ENCODE peak calls at places on chromosomes 2 and 18, in five cellular contexts. T is DND-41, M is COLO829, W is colonic mucosa, K is T-cell. Z is an unnamed sample.

GRCh38 chr2:18171191-18172139 is 293.0 kb downstream of the KCNS3 start:
- DNase-seq in T (no peak), K (no peak), M (no peak), W (peak; percentile 23), Z (peak; percentile 8)

GRCh38 chr2:15907461-15908324 is 32.7 kb upstream of the MYCN start:
- DNase-seq in T (no peak), W (no peak), M (no peak), K (no peak), Z (no peak)

GRCh38 chr18:22613058-22613690 is 195.5 kb upstream of the CTAGE1 start:
- DNase-seq in M (no peak), K (no peak), W (peak; percentile 75), T (no peak), Z (peak; percentile 72)

GRCh38 chr2:63788070-63788469 is 53.6 kb upstream of the UGP2 start:
- DNase-seq in T (no peak), K (no peak), M (no peak), W (no peak), Z (no peak)

GRCh38 chr18:40939636-40940035 is 1015.4 kb upstream of the PIK3C3 start:
- DNase-seq in T (no peak), W (no peak), K (no peak), M (no peak), Z (no peak)

GRCh38 chr2:168346725-168347477 is 99.5 kb upstream of the STK39 start:
- DNase-seq in K (peak; percentile 70), M (peak; percentile 62), T (peak; percentile 72), W (peak; percentile 81), Z (peak; percentile 74)

GRCh38 chr2:226660524-226660923 is 139.1 kb downstream of the IRS1 start:
- DNase-seq in T (no peak), M (no peak), W (peak; percentile 56), K (no peak), Z (peak; percentile 42)

GRCh38 chr18:3793545-3793944 is 343.6 kb downstream of the TGIF1 start:
- DNase-seq in T (no peak), M (no peak), W (no peak), K (no peak), Z (no peak)

GRCh38 chr2:152571035-152571766 is 146.1 kb downstream of the PRPF40A start:
- DNase-seq in M (no peak), K (no peak), T (no peak), W (no peak), Z (no peak)

GRCh38 chr2:191637182-191638078 is 40.5 kb upstream of the NABP1 start:
- DNase-seq in K (no peak), W (no peak), M (peak; percentile 56), T (peak; percentile 62), Z (no peak)

GRCh38 chr2:234257859-234258561 is 207.5 kb downstream of the SPP2 start:
- DNase-seq in W (peak; percentile 37), M (peak; percentile 94), T (peak; percentile 80), K (no peak), Z (peak; percentile 66)

GRCh38 chr18:53610957-53611356 is 613.5 kb downstream of the MBD2 start:
- DNase-seq in K (no peak), T (no peak), M (no peak), W (no peak), Z (no peak)

GRCh38 chr2:240620149-240620731 is 5.0 kb upstream of the GPR35 start:
- DNase-seq in T (no peak), W (no peak), M (no peak), K (peak; percentile 1), Z (no peak)

GRCh38 chr2:38377501-38378258 is 607 bp upstream of the ATL2 start:
- DNase-seq in M (no peak), W (peak; percentile 22), K (no peak), T (no peak), Z (no peak)

GRCh38 chr2:117982376-117983033 is 31.4 kb downstream of the CCDC93 start:
- DNase-seq in K (no peak), T (no peak), W (no peak), M (no peak), Z (no peak)

GRCh38 chr2:43052204-43052943 is 174.0 kb downstream of the ZFP36L2 start:
- DNase-seq in M (no peak), T (peak; percentile 78), K (no peak), W (no peak), Z (no peak)

GRCh38 chr2:133812826-133813617 is 244.8 kb upstream of the NCKAP5 start:
- DNase-seq in M (peak; percentile 13), W (no peak), T (no peak), K (no peak), Z (no peak)

GRCh38 chr2:26195006-26195961 is 22.4 kb downstream of the GAREM2 start:
- DNase-seq in T (no peak), W (no peak), K (no peak), M (no peak), Z (no peak)

GRCh38 chr2:9212010-9212638 is 5.5 kb downstream of the ASAP2 start:
- DNase-seq in M (no peak), T (no peak), W (peak; percentile 78), K (no peak), Z (peak; percentile 49)

GRCh38 chr2:85846411-85846810 is 42.4 kb downstream of the ST3GAL5 start:
- DNase-seq in W (no peak), T (no peak), M (no peak), K (no peak), Z (no peak)

GRCh38 chr2:57877811-57878572 is 168.6 kb upstream of the VRK2 start:
- DNase-seq in T (no peak), W (no peak), K (no peak), M (no peak), Z (no peak)

GRCh38 chr2:174025271-174026121 is 60.3 kb upstream of the SP3 start:
- DNase-seq in M (no peak), W (peak; percentile 62), K (no peak), T (no peak), Z (peak; percentile 65)

GRCh38 chr2:88016948-88017779 is 817 bp upstream of the RNU2-63P start:
- DNase-seq in M (no peak), T (no peak), K (peak; percentile 45), W (peak; percentile 76), Z (peak; percentile 68)

GRCh38 chr2:118059919-118060478 is 28.3 kb upstream of the INSIG2 start:
- DNase-seq in T (peak; percentile 5), M (peak; percentile 30), W (no peak), K (no peak), Z (no peak)

GRCh38 chr2:220277445-220277960 is 650.1 kb downstream of the SLC4A3 start:
- DNase-seq in T (no peak), K (no peak), M (no peak), W (no peak), Z (no peak)

GRCh38 chr2:14633031-14633430 is 514 bp downstream of the LRATD1 start:
- DNase-seq in M (no peak), W (peak; percentile 33), T (no peak), K (no peak), Z (peak; percentile 26)

GRCh38 chr2:143254108-143254507 is 124.9 kb downstream of the ARHGAP15 start:
- DNase-seq in W (no peak), T (peak; percentile 63), K (peak; percentile 39), M (no peak), Z (peak; percentile 9)

GRCh38 chr2:55951533-55951932 is 28.0 kb upstream of the EFEMP1 start:
- DNase-seq in W (no peak), K (no peak), T (no peak), M (no peak), Z (no peak)

GRCh38 chr2:222290691-222291484 is 7.9 kb downstream of the PAX3 start:
- DNase-seq in K (no peak), T (no peak), W (no peak), M (peak; percentile 83), Z (no peak)

GRCh38 chr2:232432598-232433184 is 23.3 kb upstream of the ALPI start:
- DNase-seq in K (no peak), W (peak; percentile 17), T (no peak), M (no peak), Z (no peak)

GRCh38 chr2:168212866-168213265 is 34.5 kb downstream of the STK39 start:
- DNase-seq in T (no peak), M (no peak), W (no peak), K (no peak), Z (no peak)

GRCh38 chr2:9343524-9343923 is 79.8 kb downstream of the ITGB1BP1 start:
- DNase-seq in W (no peak), K (no peak), T (no peak), M (no peak), Z (no peak)

Z was measured in transverse colon.